ENCODE peak calls at places on chromosomes 1 and 21, in nine cellular contexts. B, H, R, L, U, D, N, S and O are unnamed samples.

GRCh38 chr21:44549525-44550211 is 1.6 kb downstream of the KRTAP10-2 start:
- DNase-seq in B (no peak), H (peak; percentile 12), R (no peak), L (no peak), U (no peak), D (no peak), N (no peak), S (no peak), O (no peak)

GRCh38 chr1:101237229-101237837 is 514 bp downstream of the S1PR1 start:
- DNase-seq in B (no peak), H (peak; percentile 34), R (no peak), L (peak; percentile 72), U (no peak), D (no peak), N (peak; percentile 84), S (no peak), O (peak; percentile 25)

GRCh38 chr1:9561429-9561828 is 22.2 kb downstream of the SLC25A33 start:
- DNase-seq in B (no peak), H (no peak), R (no peak), L (peak; percentile 96), U (peak; percentile 24), D (no peak), N (peak; percentile 93), S (no peak), O (peak; percentile 78)

GRCh38 chr21:46637952-46638746 is 2.7 kb downstream of the PRMT2 start:
- DNase-seq in B (no peak), H (no peak), R (no peak), L (no peak), U (no peak), D (no peak), N (no peak), S (no peak), O (no peak)

GRCh38 chr1:46396429-46397398 is 2.6 kb downstream of the FAAH start:
- DNase-seq in B (no peak), H (no peak), R (no peak), L (peak; percentile 50), U (no peak), D (no peak), N (peak; percentile 27), S (no peak), O (no peak)

GRCh38 chr1:3028531-3029282 is 7.4 kb downstream of the ACTRT2 start:
- DNase-seq in B (no peak), H (no peak), R (no peak), L (no peak), U (no peak), D (peak; percentile 13), N (no peak), S (no peak), O (no peak)

GRCh38 chr1:92538048-92538412 is 51.3 kb upstream of the GFI1 start:
- DNase-seq in B (no peak), H (no peak), R (no peak), L (peak; percentile 11), U (no peak), D (no peak), N (no peak), S (no peak), O (no peak)

GRCh38 chr1:169858467-169858866 is 35.2 kb downstream of the SCYL3 start:
- DNase-seq in B (no peak), H (no peak), R (no peak), L (no peak), U (no peak), D (no peak), N (peak; percentile 45), S (no peak), O (no peak)

GRCh38 chr1:89620664-89621063 is 12.3 kb upstream of the LRRC8C start:
- DNase-seq in B (no peak), H (no peak), R (no peak), L (no peak), U (no peak), D (no peak), N (no peak), S (no peak), O (no peak)

GRCh38 chr21:41481191-41481590 is 26.8 kb downstream of the TMPRSS2 start:
- DNase-seq in B (no peak), H (no peak), R (no peak), L (peak; percentile 38), U (no peak), D (no peak), N (peak; percentile 30), S (no peak), O (no peak)

GRCh38 chr1:100575406-100575805 is 37.5 kb downstream of the GPR88 start:
- DNase-seq in B (no peak), H (no peak), R (no peak), L (no peak), U (peak; percentile 2), D (no peak), N (peak; percentile 5), S (no peak), O (no peak)

GRCh38 chr1:178442925-178443324 is 53.8 kb downstream of the CLEC20A start:
- DNase-seq in B (no peak), H (no peak), R (no peak), L (no peak), U (no peak), D (no peak), N (no peak), S (no peak), O (no peak)

GRCh38 chr1:212646588-212646987 is 38.0 kb downstream of the ATF3 start:
- DNase-seq in B (no peak), H (no peak), R (no peak), L (no peak), U (no peak), D (no peak), N (no peak), S (no peak), O (no peak)

GRCh38 chr1:220164517-220164916 is 70.6 kb downstream of the IARS2 start:
- DNase-seq in B (no peak), H (no peak), R (no peak), L (no peak), U (no peak), D (no peak), N (no peak), S (no peak), O (no peak)

GRCh38 chr1:153447498-153448170 is 12.8 kb downstream of the S100A7 start:
- DNase-seq in B (no peak), H (no peak), R (no peak), L (peak; percentile 10), U (no peak), D (no peak), N (peak; percentile 63), S (no peak), O (peak; percentile 26)

GRCh38 chr1:112461200-112461871 is 47.4 kb upstream of the WNT2B start:
- DNase-seq in B (no peak), H (no peak), R (no peak), L (no peak), U (no peak), D (no peak), N (no peak), S (no peak), O (no peak)

GRCh38 chr21:42593007-42593814 is 60.2 kb upstream of the PDE9A start:
- DNase-seq in B (no peak), H (peak; percentile 38), R (peak; percentile 64), L (peak; percentile 67), U (peak; percentile 80), D (peak; percentile 60), N (peak; percentile 50), S (peak; percentile 58), O (peak; percentile 92)

GRCh38 chr1:234611153-234611798 is 1.3 kb upstream of the IRF2BP2 start:
- DNase-seq in B (no peak), H (no peak), R (no peak), L (peak; percentile 92), U (peak; percentile 84), D (no peak), N (peak; percentile 91), S (no peak), O (no peak)
- TF ChIP-seq CTCF in B (no peak), H (no peak), R (no peak), L (peak; percentile 9), U (peak; percentile 38), D (no peak), N (peak; percentile 12), S (no peak), O (no peak)

DNA sequence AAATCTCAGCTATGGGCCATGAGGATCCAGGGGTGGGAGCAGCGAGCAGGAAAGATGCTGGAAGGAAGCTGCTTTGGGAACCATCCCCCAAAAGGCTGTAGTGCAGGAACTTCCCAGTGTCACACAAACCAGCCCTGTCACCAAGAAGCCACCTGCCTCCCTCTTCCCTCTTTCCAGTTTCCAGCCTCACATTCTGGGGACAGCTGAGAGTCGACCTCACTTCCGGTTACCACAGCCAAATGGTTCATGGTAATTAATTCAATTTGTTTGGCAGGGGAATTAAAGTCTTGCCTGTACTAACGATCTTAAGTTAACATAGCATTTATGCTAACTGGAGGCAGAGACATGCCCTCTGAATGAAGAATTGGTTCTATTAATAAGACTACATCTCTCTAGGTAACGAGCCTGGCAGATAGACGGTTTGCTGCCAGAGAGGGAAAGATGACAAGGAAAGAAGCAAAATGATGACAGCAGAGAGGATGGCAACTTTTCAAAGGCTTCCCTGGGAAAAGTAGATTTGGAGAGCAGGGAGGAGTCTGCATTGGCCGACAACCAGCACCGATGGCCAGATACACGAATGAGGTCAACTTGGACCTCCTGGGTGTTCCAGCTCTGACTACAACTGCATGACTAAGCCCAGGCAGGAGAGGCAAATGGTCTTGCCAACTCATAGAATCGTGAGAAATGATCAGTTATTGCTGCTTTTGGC is 64.1 kb downstream of the TMCO4 start:
- DNase-seq in B (peak; percentile 69), H (peak; percentile 86), R (peak; percentile 43), L (peak; percentile 92), U (no peak), D (peak; percentile 47), N (peak; percentile 98), S (peak; percentile 66), O (peak; percentile 14)
- H3K27ac ChIP-seq in B (no peak overlapping the region), H (peak overlapping the region; percentile 85), R (peak overlapping the region; percentile 51), L (no peak overlapping the region), U (no peak overlapping the region), D (no peak overlapping the region), N (peak overlapping the region; percentile 84), S (peak overlapping the region; percentile 52), O (no peak overlapping the region)

DNA sequence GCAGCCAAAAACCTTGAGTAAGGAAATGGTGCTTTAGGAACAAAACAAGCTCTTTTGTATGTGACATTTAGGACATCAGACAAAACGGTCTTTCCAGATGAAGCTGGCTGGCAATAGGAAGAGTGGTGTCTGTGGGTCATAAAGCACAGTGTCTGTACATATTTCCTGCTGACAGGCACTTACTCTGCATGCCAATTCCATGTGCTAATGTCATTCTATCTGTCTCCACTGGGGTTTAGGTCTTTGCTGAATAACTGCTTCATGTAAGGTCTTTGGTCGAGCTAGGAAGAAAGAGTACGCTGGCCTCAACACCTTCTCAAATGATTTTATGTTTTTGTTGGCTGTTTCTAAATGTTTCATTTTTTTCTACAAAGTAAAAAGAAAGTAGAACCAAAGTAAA is 163.5 kb downstream of the BRINP2 start:
- DNase-seq in B (no peak), H (no peak), R (no peak), L (no peak), U (no peak), D (no peak), N (no peak), S (no peak), O (no peak)
- TF ChIP-seq CTCF in B (no peak), H (no peak), R (no peak), L (no peak), U (no peak), D (no peak), N (peak; percentile 35), S (peak; percentile 50), O (no peak)

DNA sequence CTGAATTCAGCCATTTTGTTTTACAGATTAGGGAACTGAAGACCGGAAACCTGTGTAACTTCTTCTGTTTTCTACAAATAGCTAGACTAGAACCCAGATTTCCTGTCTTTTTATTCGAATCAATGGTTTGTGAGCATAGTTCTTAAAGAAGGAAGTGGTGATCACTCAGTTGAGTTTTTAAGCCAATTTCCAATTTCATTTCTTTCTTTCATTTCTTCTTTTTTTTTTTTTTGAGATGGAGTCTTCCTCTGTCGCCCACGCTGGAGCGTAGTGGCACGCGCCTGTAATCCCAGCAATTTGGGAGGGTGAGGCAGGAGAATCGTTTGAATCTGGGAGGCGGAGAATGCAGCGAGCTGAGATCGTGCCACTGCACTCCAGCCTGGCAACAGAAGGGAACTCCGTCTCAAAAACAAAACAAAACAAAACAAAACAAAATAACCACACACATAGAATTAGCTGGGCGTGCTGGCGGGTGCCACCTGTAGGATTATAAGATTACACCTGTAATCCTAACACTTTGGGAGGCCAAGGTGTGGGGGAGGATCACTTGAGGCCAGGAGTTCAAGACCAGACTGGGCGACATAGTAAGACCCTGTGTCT is 3.0 kb upstream of the MDM4 start:
- DNase-seq in B (no peak), H (no peak), R (no peak), L (no peak), U (peak; percentile 96), D (peak; percentile 70), N (no peak), S (no peak), O (no peak)
- H3K27ac ChIP-seq in B (no peak overlapping the region), H (no peak overlapping the region), R (no peak overlapping the region), L (no peak overlapping the region), U (peak overlapping the region; percentile 100), D (peak overlapping the region; percentile 91), N (no peak overlapping the region), S (peak overlapping the region; percentile 31), O (no peak overlapping the region)